ENCODE peak calls at places on chromosome 5, in five cellular contexts. J is GM12878, W is HepG2, Y is H1, V is HL-60. N is an unnamed sample.

GRCh38 chr5:170648546-170648945 is 135.0 kb upstream of the GABRP start:
- DNase-seq in J (no peak), W (no peak), Y (no peak), V (no peak), N (no peak)

GRCh38 chr5:133469846-133470245 is 142.5 kb downstream of the FSTL4 start:
- DNase-seq in J (no peak), W (no peak), Y (no peak), V (no peak), N (no peak)

GRCh38 chr5:76622973-76623596 is at the start of gene F2RL2:
- DNase-seq in J (no peak), W (no peak), Y (no peak), V (no peak), N (peak)

GRCh38 chr5:126122942-126123341 is 300.3 kb upstream of the GRAMD2B start:
- DNase-seq in J (no peak), W (no peak), Y (no peak), V (no peak), N (no peak)

GRCh38 chr5:62779010-62779422 is 200.4 kb downstream of the LRRC70 start:
- DNase-seq in J (no peak), W (peak), Y (no peak), V (no peak), N (peak)

GRCh38 chr5:174760721-174761120 is 36.3 kb downstream of the MSX2 start:
- DNase-seq in J (no peak), W (no peak), Y (no peak), V (no peak), N (no peak)

GRCh38 chr5:53008751-53009150 is 19.6 kb downstream of the ITGA2 start:
- DNase-seq in J (no peak), W (no peak), Y (no peak), V (no peak), N (no peak)

GRCh38 chr5:55172937-55173695 is at the start of gene CDC20B:
- DNase-seq in J (no peak), W (peak), Y (no peak), V (no peak), N (peak)

GRCh38 chr5:149141957-149142851 is 911 bp downstream of the ABLIM3 start:
- DNase-seq in J (no peak), W (no peak), Y (no peak), V (no peak), N (no peak)

GRCh38 chr5:177546262-177546741 is 8.1 kb downstream of the FAM193B start:
- DNase-seq in J (no peak), W (peak), Y (peak), V (no peak), N (no peak)

GRCh38 chr5:151770383-151771258 is 1.1 kb upstream of the G3BP1 start:
- DNase-seq in J (no peak), W (no peak), Y (peak), V (no peak), N (peak)

GRCh38 chr5:39730011-39730410 is 305.2 kb upstream of the DAB2 start:
- DNase-seq in J (no peak), W (no peak), Y (no peak), V (no peak), N (no peak)

GRCh38 chr5:69334793-69335268 is 2.2 kb upstream of the CCDC125 start:
- DNase-seq in J (no peak), W (peak), Y (peak), V (no peak), N (peak)

GRCh38 chr5:68149189-68149588 is 66.4 kb upstream of the PIK3R1 start:
- DNase-seq in J (no peak), W (no peak), Y (no peak), V (no peak), N (no peak)

GRCh38 chr5:132224721-132225120 is 2.9 kb downstream of the P4HA2 start:
- DNase-seq in J (no peak), W (no peak), Y (no peak), V (no peak), N (no peak)

GRCh38 chr5:109496112-109496511 is 86.3 kb upstream of the PJA2 start:
- DNase-seq in J (no peak), W (no peak), Y (no peak), V (no peak), N (no peak)

GRCh38 chr5:143889986-143890385 is 78.0 kb downstream of the HMHB1 start:
- DNase-seq in J (no peak), W (no peak), Y (no peak), V (no peak), N (no peak)

GRCh38 chr5:1011226-1011631 is 2.6 kb downstream of the NKD2 start:
- DNase-seq in J (no peak), W (peak), Y (no peak), V (no peak), N (peak)

GRCh38 chr5:1036504-1037122 is 28.0 kb downstream of the NKD2 start:
- DNase-seq in J (no peak), W (no peak), Y (no peak), V (no peak), N (no peak)

GRCh38 chr5:138102454-138103320 is 18.9 kb downstream of the WNT8A start:
- DNase-seq in J (no peak), W (no peak), Y (no peak), V (no peak), N (no peak)

GRCh38 chr5:170623576-170624181 is 119.9 kb downstream of the KCNIP1 start:
- DNase-seq in J (no peak), W (peak), Y (no peak), V (peak), N (peak)

GRCh38 chr5:53030828-53031425 is 41.8 kb downstream of the ITGA2 start:
- DNase-seq in J (no peak), W (no peak), Y (no peak), V (no peak), N (no peak)

GRCh38 chr5:132883261-132883834 is 9.9 kb downstream of the LEAP2 start:
- DNase-seq in J (no peak), W (peak), Y (no peak), V (peak), N (peak)

GRCh38 chr5:153147891-153148623 is 342.4 kb upstream of the GRIA1 start:
- DNase-seq in J (no peak), W (peak), Y (no peak), V (no peak), N (no peak)

GRCh38 chr5:61802456-61802855 is 470.4 kb downstream of the ZSWIM6 start:
- DNase-seq in J (no peak), W (no peak), Y (no peak), V (no peak), N (no peak)

GRCh38 chr5:159133041-159133741 is 33.5 kb upstream of the EBF1 start:
- DNase-seq in J (peak), W (peak), Y (no peak), V (no peak), N (peak)

GRCh38 chr5:6713274-6714181 is at the start of gene TENT4A:
- DNase-seq in J (no peak), W (no peak), Y (no peak), V (peak), N (peak)

GRCh38 chr5:132480546-132481242 is 9.9 kb downstream of the IRF1 start:
- DNase-seq in J (no peak), W (no peak), Y (no peak), V (no peak), N (no peak)

GRCh38 chr5:160357861-160358411 is 12.5 kb downstream of the C1QTNF2 start:
- DNase-seq in J (no peak), W (no peak), Y (no peak), V (no peak), N (no peak)

GRCh38 chr5:35138232-35138631 is 90.5 kb upstream of the AGXT2 start:
- DNase-seq in J (no peak), W (no peak), Y (no peak), V (no peak), N (no peak)

GRCh38 chr5:96256795-96257470 is 176.1 kb downstream of the PCSK1 start:
- DNase-seq in J (no peak), W (no peak), Y (no peak), V (peak), N (peak)

GRCh38 chr5:9775339-9775738 is 145.2 kb upstream of the TAS2R1 start:
- DNase-seq in J (no peak), W (no peak), Y (no peak), V (no peak), N (no peak)

GRCh38 chr5:122099060-122099790 is 21.2 kb upstream of the LOX start:
- DNase-seq in J (no peak), W (no peak), Y (no peak), V (no peak), N (peak)

GRCh38 chr5:122182491-122182921 is 53.2 kb downstream of the ZNF474 start:
- DNase-seq in J (no peak), W (no peak), Y (no peak), V (no peak), N (peak)

GRCh38 chr5:36614657-36615308 is 8.4 kb downstream of the SLC1A3 start:
- DNase-seq in J (no peak), W (no peak), Y (no peak), V (no peak), N (no peak)

GRCh38 chr5:81161012-81161601 is 72.0 kb upstream of the CKMT2 start:
- DNase-seq in J (peak), W (no peak), Y (no peak), V (no peak), N (no peak)

GRCh38 chr5:181189363-181189961 is 15.5 kb downstream of the TRIM7 start:
- DNase-seq in J (no peak), W (no peak), Y (no peak), V (no peak), N (no peak)

GRCh38 chr5:108747111-108748009 is at the start of gene FER:
- DNase-seq in J (peak), W (peak), Y (no peak), V (no peak), N (peak)

GRCh38 chr5:174626521-174626920 is 97.9 kb upstream of the MSX2 start:
- DNase-seq in J (no peak), W (no peak), Y (no peak), V (no peak), N (no peak)

GRCh38 chr5:89421035-89421434 is 538.1 kb upstream of the MEF2C start:
- DNase-seq in J (no peak), W (no peak), Y (no peak), V (no peak), N (no peak)

GRCh38 chr5:172837640-172838039 is 3.6 kb downstream of the ERGIC1 start:
- DNase-seq in J (peak), W (no peak), Y (no peak), V (no peak), N (no peak)
- H3K27ac ChIP-seq in J (peak), W (no peak), Y (no peak), V (no peak), N (no peak)

GRCh38 chr5:78215972-78216371 is 78.5 kb downstream of the AP3B1 start:
- DNase-seq in J (no peak), W (no peak), Y (no peak), V (no peak), N (no peak)

GRCh38 chr5:78211052-78211451 is 83.4 kb downstream of the AP3B1 start:
- DNase-seq in J (no peak), W (no peak), Y (no peak), V (no peak), N (no peak)

GRCh38 chr5:78215565-78215964 is 78.9 kb downstream of the AP3B1 start:
- DNase-seq in J (no peak), W (no peak), Y (no peak), V (no peak), N (no peak)

DNA sequence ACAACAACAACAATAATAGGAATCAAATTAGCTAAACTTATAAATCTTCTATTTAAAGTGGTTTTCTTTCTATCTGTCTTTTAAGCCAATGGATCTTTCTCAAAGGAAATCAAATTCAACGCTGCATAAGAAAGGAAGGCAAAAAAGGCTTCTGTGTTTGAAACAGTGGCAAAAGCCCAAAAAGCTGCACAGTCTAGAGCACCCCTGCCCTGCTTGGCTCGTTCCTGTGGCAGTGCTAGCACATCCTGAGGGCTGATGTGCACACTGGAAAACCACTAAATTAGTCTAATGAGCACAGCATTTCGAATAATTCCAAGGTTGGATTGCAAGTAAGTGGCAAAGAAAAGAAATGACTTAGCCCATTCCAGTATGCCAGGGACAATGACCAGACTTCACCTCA is 80.7 kb downstream of the AP3B1 start:
- DNase-seq in J (no peak), W (no peak), Y (no peak), V (no peak), N (no peak)
- TF ChIP-seq GABPA in J (no peak), W (no peak), Y (no peak), V (no peak), N (no peak)

GRCh38 chr5:79871721-79872120 is 119.3 kb downstream of the MTX3 start:
- DNase-seq in J (no peak), W (no peak), Y (no peak), V (no peak), N (no peak)

GRCh38 chr5:79875230-79875629 is 115.8 kb downstream of the MTX3 start:
- DNase-seq in J (no peak), W (no peak), Y (no peak), V (no peak), N (no peak)

GRCh38 chr5:79868271-79868670 is 122.8 kb downstream of the MTX3 start:
- DNase-seq in J (no peak), W (no peak), Y (no peak), V (no peak), N (no peak)

GRCh38 chr5:79873216-79873615 is 117.8 kb downstream of the MTX3 start:
- DNase-seq in J (no peak), W (no peak), Y (no peak), V (no peak), N (no peak)

DNA sequence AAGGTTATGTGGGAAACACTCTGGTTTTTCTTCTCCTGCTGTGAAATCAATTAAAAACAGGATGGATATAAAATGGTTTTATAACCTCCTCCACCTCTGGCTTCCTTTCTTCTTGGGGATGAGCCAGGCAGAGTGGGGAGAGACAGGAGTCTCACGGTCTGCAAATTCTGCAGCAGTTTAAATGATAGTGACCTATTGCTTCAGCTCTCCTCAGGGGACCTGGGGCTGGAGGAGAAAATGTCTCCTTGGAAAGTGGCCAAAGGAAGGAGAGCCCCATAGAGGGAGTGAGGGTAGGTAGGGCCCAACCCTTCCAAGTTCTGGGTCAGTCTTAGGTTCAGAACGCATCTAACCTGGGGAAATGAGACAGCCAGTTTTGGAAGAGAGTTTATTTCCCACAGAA is 118.8 kb downstream of the MTX3 start:
- DNase-seq in J (no peak), W (no peak), Y (no peak), V (no peak), N (no peak)
- H3K27ac ChIP-seq in J (no peak), W (no peak), Y (no peak), V (no peak), N (no peak)

GRCh38 chr5:87413116-87413645 is 451 bp upstream of the CCNH start:
- DNase-seq in J (no peak), W (no peak), Y (no peak), V (no peak), N (no peak)
- TF ChIP-seq GABPA in J (no peak), W (no peak), Y (no peak), V (no peak), N (peak)

DNA sequence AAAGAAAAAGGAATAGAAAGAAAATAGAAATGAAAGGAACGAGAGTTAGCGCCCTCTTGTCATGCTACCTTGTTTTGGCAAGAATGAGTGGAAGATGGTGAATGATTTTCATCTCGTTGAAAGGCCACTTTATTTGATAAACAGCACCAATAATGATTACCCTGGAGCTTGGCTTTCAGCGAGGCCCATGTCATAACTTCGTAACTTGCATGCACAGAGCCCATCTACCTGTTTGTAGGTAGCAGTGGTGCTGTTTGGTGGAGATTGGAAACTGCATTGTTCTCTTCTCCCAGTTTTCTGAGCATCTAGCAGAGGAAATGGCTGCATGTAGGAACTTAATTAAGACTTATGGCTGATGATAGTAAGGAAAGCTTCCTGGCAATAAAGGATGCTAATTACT is 59.3 kb downstream of the NPR3 start:
- DNase-seq in J (no peak), W (no peak), Y (no peak), V (no peak), N (no peak)
- H3K27ac ChIP-seq in J (no peak), W (no peak), Y (no peak), V (no peak), N (no peak)

GRCh38 chr5:82465235-82465634 is 187.1 kb upstream of the RPS23 start:
- DNase-seq in J (no peak), W (peak), Y (no peak), V (no peak), N (no peak)

GRCh38 chr5:82470185-82470584 is 192.0 kb upstream of the RPS23 start:
- DNase-seq in J (no peak), W (no peak), Y (no peak), V (no peak), N (no peak)

DNA sequence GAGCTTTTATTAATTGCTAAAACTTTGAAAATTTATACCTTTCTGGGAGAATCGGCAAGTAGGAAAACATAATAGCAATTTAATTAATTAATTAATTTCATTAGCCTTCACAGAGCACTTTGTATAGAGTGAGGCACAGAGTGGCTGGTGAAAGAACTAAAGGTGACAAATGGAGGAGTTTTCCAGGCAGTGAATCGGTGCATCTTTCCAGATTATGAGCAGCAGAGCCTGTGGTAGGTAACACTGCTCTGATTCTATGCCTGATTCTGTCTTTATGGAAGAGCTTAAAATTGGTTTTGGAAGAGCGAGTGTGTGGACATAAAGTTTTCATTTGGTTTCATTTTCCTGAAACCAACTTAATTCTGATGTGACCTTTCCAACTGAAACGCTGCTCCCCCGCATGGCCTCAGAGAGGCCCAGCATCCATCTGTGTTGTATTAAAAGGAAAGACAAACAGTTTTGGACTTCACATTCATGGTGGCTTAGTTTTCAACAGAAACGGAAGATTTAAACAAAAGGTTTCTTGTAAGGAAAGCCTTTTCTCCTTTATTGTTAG is 188.9 kb upstream of the RPS23 start:
- DNase-seq in J (no peak), W (no peak), Y (no peak), V (no peak), N (no peak)
- TF ChIP-seq GABPA in J (no peak), W (no peak), Y (no peak), V (no peak), N (no peak)

DNA sequence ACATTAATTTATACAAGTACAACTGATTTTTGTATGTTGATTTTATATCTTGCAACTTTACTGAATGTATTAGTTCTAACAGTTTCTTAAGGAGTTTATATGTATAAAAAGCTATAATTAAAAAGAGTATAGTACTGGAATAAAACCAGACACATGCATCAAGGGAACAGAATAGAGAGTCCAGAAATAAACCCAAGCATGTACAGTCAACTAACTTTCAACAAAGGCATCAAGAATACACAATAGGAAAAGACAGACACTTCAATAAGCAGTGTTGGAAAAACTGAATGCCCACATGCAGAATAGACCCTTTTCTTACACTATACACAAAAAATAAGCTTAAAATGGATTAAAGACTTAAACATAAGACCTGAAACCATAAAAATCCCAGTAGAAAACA is 170.9 kb downstream of the ICE1 start:
- DNase-seq in J (no peak), W (no peak), Y (no peak), V (no peak), N (no peak)
- H3K27ac ChIP-seq in J (no peak), W (no peak), Y (no peak), V (no peak), N (no peak)

GRCh38 chr5:16931334-16932110 is 4.6 kb downstream of the MYO10 start:
- DNase-seq in J (no peak), W (no peak), Y (no peak), V (no peak), N (no peak)
- TF ChIP-seq GABPA in J (no peak), W (no peak), Y (no peak), V (no peak), N (no peak)

GRCh38 chr5:139788294-139788875 is 7.2 kb upstream of the PSD2 start:
- DNase-seq in J (no peak), W (no peak), Y (no peak), V (no peak), N (no peak)

GRCh38 chr5:139789116-139789844 is 6.3 kb upstream of the PSD2 start:
- DNase-seq in J (no peak), W (no peak), Y (no peak), V (no peak), N (no peak)

GRCh38 chr5:139787568-139788293 is 7.9 kb upstream of the PSD2 start:
- DNase-seq in J (peak), W (peak), Y (no peak), V (no peak), N (peak)

GRCh38 chr5:139792218-139792617 is 3.4 kb upstream of the PSD2 start:
- DNase-seq in J (no peak), W (no peak), Y (no peak), V (no peak), N (no peak)

GRCh38 chr5:139789845-139790189 is 5.8 kb upstream of the PSD2 start:
- DNase-seq in J (no peak), W (no peak), Y (no peak), V (no peak), N (no peak)
- H3K27ac ChIP-seq in J (no peak), W (no peak), Y (no peak), V (no peak), N (no peak)

GRCh38 chr5:15789661-15790060 is 289.7 kb downstream of the FBXL7 start:
- DNase-seq in J (no peak), W (no peak), Y (no peak), V (no peak), N (no peak)
- TF ChIP-seq GABPA in J (no peak), W (no peak), Y (no peak), V (no peak), N (no peak)